ENCODE peak calls at places on chromosomes 2 and 18, in six cellular contexts. J is uterus, D is bronchial epithelial cell, P is kidney epithelial cell, Q is NT2/D1, K is neural progenitor cell. Y is an unnamed sample. For H3K27me3, the result is how much of the 10 kb centered on the place peaks cover.

GRCh38 chr2:189337648-189338047 is 103.6 kb upstream of the WDR75 start:
- DNase-seq in J (no peak), D (peak), P (no peak), Q (no peak), K (no peak), Y (no peak)

GRCh38 chr2:162333968-162334367 is 10.0 kb upstream of the GCA start:
- DNase-seq in J (no peak), D (peak), P (no peak), Q (peak), K (peak), Y (peak)

GRCh38 chr2:168311265-168311925 is 64.0 kb upstream of the STK39 start:
- DNase-seq in J (no peak), D (no peak), P (no peak), Q (no peak), K (no peak), Y (no peak)

GRCh38 chr2:159774370-159774990 is 23.5 kb downstream of the CD302 start:
- DNase-seq in J (no peak), D (no peak), P (no peak), Q (no peak), K (no peak), Y (no peak)

GRCh38 chr2:168740360-168740759 is 62.1 kb upstream of the NOSTRIN start:
- DNase-seq in J (no peak), D (no peak), P (no peak), Q (no peak), K (no peak), Y (no peak)

GRCh38 chr2:209864716-209865295 is 93.2 kb downstream of the UNC80 start:
- DNase-seq in J (no peak), D (no peak), P (no peak), Q (no peak), K (peak), Y (peak)

GRCh38 chr2:128091691-128092050 is 671 bp downstream of the UGGT1 start:
- DNase-seq in J (no peak), D (peak), P (no peak), Q (no peak), K (no peak), Y (no peak)

GRCh38 chr2:17573085-17573805 is 32.7 kb downstream of the VSNL1 start:
- DNase-seq in J (no peak), D (peak), P (no peak), Q (no peak), K (no peak), Y (peak)

GRCh38 chr2:233351423-233351822 is 2.9 kb upstream of the DGKD start:
- DNase-seq in J (no peak), D (no peak), P (no peak), Q (no peak), K (no peak), Y (no peak)

GRCh38 chr2:172877826-172878225 is 142.2 kb downstream of the RAPGEF4 start:
- DNase-seq in J (no peak), D (peak), P (no peak), Q (no peak), K (no peak), Y (no peak)

GRCh38 chr2:85613717-85614515 is 2.0 kb upstream of the C2orf68 start:
- DNase-seq in J (no peak), D (no peak), P (no peak), Q (no peak), K (no peak), Y (no peak)

GRCh38 chr2:170222298-170222697 is 44.4 kb downstream of the MYO3B start:
- DNase-seq in J (no peak), D (peak), P (no peak), Q (no peak), K (peak), Y (peak)

GRCh38 chr2:206431439-206431838 is 11.9 kb upstream of the ADAM23 start:
- DNase-seq in J (no peak), D (no peak), P (no peak), Q (no peak), K (no peak), Y (no peak)

GRCh38 chr2:204021290-204022081 is 84.9 kb downstream of the ICOS start:
- DNase-seq in J (no peak), D (no peak), P (no peak), Q (no peak), K (no peak), Y (no peak)
- H3K4me3 ChIP-seq in J (no peak), D (no peak), P (no peak), Q (no peak), K (no peak), Y (no peak)

GRCh38 chr18:48615566-48616401 is 77.0 kb downstream of the CTIF start:
- DNase-seq in J (no peak), D (peak), P (no peak), Q (no peak), K (no peak), Y (peak)
- H3K27me3 ChIP-seq in J (under half), D (under half), P (under half), Q (under half), K (under half), Y (under half)

DNA sequence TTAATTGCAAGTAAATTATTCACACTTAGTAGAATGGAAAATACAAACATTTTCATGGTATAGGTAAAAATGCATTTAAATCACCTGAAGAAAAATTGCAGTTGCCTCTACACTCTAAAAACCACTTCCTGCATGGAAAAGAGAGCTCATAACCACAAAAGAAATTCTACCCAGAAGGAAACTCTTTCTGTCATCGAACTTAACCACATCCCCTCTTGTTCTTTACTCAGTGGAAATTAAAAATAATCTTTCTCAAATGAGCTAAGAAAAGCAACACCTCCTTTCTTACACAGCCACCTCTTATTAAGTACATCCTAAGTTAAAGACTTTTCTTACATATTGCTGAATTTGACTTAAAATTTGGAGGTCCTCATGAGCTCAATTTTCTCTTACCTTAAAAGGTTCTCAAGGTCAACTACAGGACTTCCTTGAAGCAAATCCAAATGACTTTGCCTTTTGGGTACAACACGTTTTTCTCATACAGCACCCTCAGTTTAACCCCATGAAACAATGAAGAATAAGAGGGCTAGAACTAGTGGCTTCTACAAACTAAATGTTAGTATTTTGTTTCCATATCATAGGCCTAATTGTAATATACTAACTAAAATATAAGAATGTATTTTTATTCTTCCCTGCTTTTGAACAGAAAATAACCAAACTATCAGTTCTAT is 109.1 kb upstream of the CRIM1 start:
- DNase-seq in J (no peak), D (peak), P (no peak), Q (no peak), K (no peak), Y (no peak)
- H3K4me3 ChIP-seq in J (no peak), D (no peak), P (no peak), Q (no peak), K (no peak), Y (no peak)

DNA sequence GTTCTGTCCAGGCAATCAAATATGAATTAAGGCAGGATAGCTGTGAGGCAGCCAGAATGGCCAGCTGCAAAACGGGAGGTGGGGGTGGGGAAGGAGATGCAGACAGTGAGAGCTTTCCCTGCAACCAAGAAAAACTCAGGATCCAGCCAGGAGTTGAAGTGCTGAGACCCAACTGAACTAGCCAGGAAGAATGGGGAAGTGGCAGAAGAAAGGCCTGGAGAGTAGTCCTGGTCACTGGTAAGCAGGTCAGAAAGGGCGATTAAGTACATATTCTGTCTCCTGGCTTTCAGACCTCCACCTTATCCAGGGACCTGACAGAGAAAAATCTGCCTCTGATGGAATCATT is 12.8 kb upstream of the HOXD1 start:
- DNase-seq in J (peak), D (no peak), P (no peak), Q (no peak), K (no peak), Y (peak)
- H3K27me3 ChIP-seq in J (under half), D (half or more), P (under half), Q (half or more), K (half or more), Y (half or more)

GRCh38 chr18:46338213-46338612 is 234.0 kb downstream of the HAUS1 start:
- DNase-seq in J (no peak), D (no peak), P (no peak), Q (no peak), K (peak), Y (peak)
- H3K4me3 ChIP-seq in J (no peak), D (no peak), P (no peak), Q (no peak), K (peak), Y (no peak)

DNA sequence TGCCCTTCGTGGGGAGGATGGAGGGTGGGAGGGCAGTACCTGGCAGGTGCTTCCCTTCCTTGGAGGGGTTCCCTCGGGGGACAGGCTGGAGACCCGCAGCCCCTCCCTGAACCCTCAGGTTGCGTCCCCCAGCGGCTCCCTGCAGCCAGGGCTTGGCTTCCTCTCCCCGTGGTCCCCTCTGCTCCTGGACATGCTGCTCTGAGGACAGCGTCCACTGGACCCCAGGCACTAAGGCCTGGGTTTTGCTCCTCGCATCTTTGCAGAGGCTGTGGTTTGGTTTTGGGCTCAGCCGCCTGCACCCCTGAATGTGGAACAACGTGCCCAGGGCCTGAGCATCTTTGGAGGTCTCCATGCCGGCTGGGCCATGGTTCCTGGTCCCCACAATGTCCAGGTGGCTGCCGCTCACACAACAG is 133.5 kb downstream of the PTGR3 start:
- DNase-seq in J (no peak), D (no peak), P (no peak), Q (no peak), K (no peak), Y (no peak)
- H3K27me3 ChIP-seq in J (under half), D (under half), P (under half), Q (under half), K (under half), Y (under half)